ENCODE peak calls at places on chromosomes 1 and 21, in six cellular contexts. M, E, C, K, S and X are unnamed samples.

GRCh38 chr1:114334297-114334696 is 176.7 kb downstream of the TRIM33 start:
- DNase-seq in K (no peak), E (no peak), S (no peak), C (no peak), M (no peak), X (no peak)

GRCh38 chr1:192726820-192727504 is 81.9 kb upstream of the RGS2 start:
- DNase-seq in E (no peak), S (no peak), M (no peak), C (no peak), K (no peak), X (no peak)

GRCh38 chr1:154971341-154971998 is 923 bp upstream of the SHC1 start:
- DNase-seq in S (peak; percentile 61), K (no peak), M (no peak), C (no peak), E (no peak), X (no peak)

GRCh38 chr1:218323568-218324225 is 21.4 kb upstream of the TGFB2 start:
- DNase-seq in E (no peak), C (no peak), M (no peak), K (no peak), S (no peak), X (no peak)

GRCh38 chr1:222641269-222641948 is 23.5 kb downstream of the MIA3 start:
- DNase-seq in S (no peak), M (no peak), K (no peak), C (no peak), E (no peak), X (no peak)

GRCh38 chr1:238658766-238659165 is 727.6 kb upstream of the CHRM3 start:
- DNase-seq in S (no peak), K (no peak), C (no peak), M (peak; percentile 87), E (peak; percentile 79), X (no peak)

GRCh38 chr1:174726167-174726879 is 273.4 kb upstream of the CACYBP start:
- DNase-seq in C (no peak), M (peak; percentile 61), K (peak; percentile 39), S (no peak), E (peak; percentile 70), X (no peak)

GRCh38 chr1:48674641-48675040 is 102.0 kb downstream of the BEND5 start:
- DNase-seq in S (no peak), C (no peak), E (peak; percentile 63), K (no peak), M (peak; percentile 22), X (no peak)

GRCh38 chr1:198465201-198466144 is 75.0 kb downstream of the ATP6V1G3 start:
- DNase-seq in S (no peak), M (peak; percentile 82), E (peak; percentile 75), K (peak; percentile 55), C (no peak), X (no peak)

GRCh38 chr1:195200772-195201171 is 1407.5 kb downstream of the KCNT2 start:
- DNase-seq in C (no peak), M (no peak), K (no peak), S (no peak), E (no peak), X (no peak)

GRCh38 chr1:107442545-107442944 is 301.7 kb downstream of the NTNG1 start:
- DNase-seq in S (no peak), C (no peak), M (no peak), E (no peak), K (no peak), X (no peak)

GRCh38 chr1:204149635-204150565 is 1.9 kb downstream of the ETNK2 start:
- DNase-seq in S (peak; percentile 57), M (no peak), E (no peak), K (no peak), C (peak; percentile 30), X (no peak)

GRCh38 chr1:44655609-44656008 is 18.7 kb downstream of the TMEM53 start:
- DNase-seq in C (no peak), M (no peak), E (no peak), K (peak; percentile 56), S (no peak), X (no peak)

GRCh38 chr1:152052606-152053005 is 15.8 kb upstream of the S100A11 start:
- DNase-seq in C (peak; percentile 82), K (peak; percentile 92), M (peak; percentile 84), S (peak; percentile 89), E (peak; percentile 79), X (peak; percentile 86)

GRCh38 chr1:228140724-228141081 is 624 bp downstream of the GUK1 start:
- DNase-seq in C (no peak), M (no peak), S (no peak), E (no peak), K (no peak), X (no peak)

GRCh38 chr1:230382060-230382491 is 44.1 kb downstream of the PGBD5 start:
- DNase-seq in C (no peak), E (no peak), K (peak; percentile 53), M (no peak), S (no peak), X (no peak)

GRCh38 chr1:207321790-207322530 is 482 bp downstream of the CD55 start:
- DNase-seq in C (no peak), S (no peak), E (peak; percentile 35), K (no peak), M (peak; percentile 58), X (peak; percentile 19)

GRCh38 chr1:151371340-151371739 is 1.2 kb downstream of the SELENBP1 start:
- DNase-seq in K (no peak), M (peak; percentile 70), C (peak; percentile 61), S (peak; percentile 91), E (peak; percentile 60), X (peak; percentile 74)

GRCh38 chr1:22908880-22909426 is 63.7 kb downstream of the LACTBL1 start:
- DNase-seq in S (no peak), E (no peak), M (no peak), C (no peak), K (no peak), X (no peak)

GRCh38 chr21:15651172-15651571 is 78.6 kb upstream of the USP25 start:
- DNase-seq in K (no peak), C (no peak), S (no peak), M (peak; percentile 12), E (no peak), X (no peak)

GRCh38 chr21:26148834-26149354 is 21.7 kb downstream of the APP start:
- DNase-seq in E (peak; percentile 74), C (no peak), S (no peak), M (peak; percentile 83), K (peak; percentile 48), X (no peak)

GRCh38 chr1:56235909-56236510 is 343.4 kb downstream of the PLPP3 start:
- DNase-seq in E (no peak), M (peak; percentile 4), C (no peak), K (no peak), S (no peak), X (no peak)

GRCh38 chr1:51058863-51059262 is 43.2 kb upstream of the C1orf185 start:
- DNase-seq in S (no peak), M (peak; percentile 44), E (peak; percentile 14), C (no peak), K (peak; percentile 44), X (no peak)

GRCh38 chr1:109547412-109548320 is 749 bp upstream of the GNAI3 start:
- DNase-seq in M (peak; percentile 26), E (peak; percentile 31), S (no peak), K (peak; percentile 40), C (no peak), X (peak; percentile 62)

GRCh38 chr1:44327679-44328491 is 27.2 kb downstream of the ERI3 start:
- DNase-seq in K (no peak), E (peak; percentile 99), M (peak; percentile 100), C (peak; percentile 87), S (peak; percentile 92), X (peak; percentile 93)

GRCh38 chr1:2226525-2227340 is 1.4 kb upstream of the SKI start:
- DNase-seq in C (no peak), K (no peak), S (peak; percentile 24), E (no peak), M (no peak), X (peak; percentile 42)

GRCh38 chr1:181103404-181103803 is 14.9 kb downstream of the IER5 start:
- DNase-seq in E (no peak), S (no peak), C (no peak), M (no peak), K (no peak), X (no peak)

GRCh38 chr1:52633291-52633754 is 355 bp downstream of the SHISAL2A start:
- DNase-seq in K (peak; percentile 69), C (no peak), M (no peak), E (no peak), S (no peak), X (peak; percentile 52)
- H3K4me3 ChIP-seq in K (peak overlapping the region; percentile 52), C (peak overlapping the region; percentile 19), M (peak overlapping the region; percentile 33), E (no peak overlapping the region), S (peak overlapping the region; percentile 50), X (peak overlapping the region; percentile 39)

GRCh38 chr21:38813143-38813542 is 7.4 kb downstream of the ETS2 start:
- DNase-seq in C (no peak), E (no peak), M (no peak), K (no peak), S (no peak), X (no peak)
- H3K4me3 ChIP-seq in C (no peak overlapping the region), E (no peak overlapping the region), M (no peak overlapping the region), K (no peak overlapping the region), S (no peak overlapping the region), X (no peak overlapping the region)

DNA sequence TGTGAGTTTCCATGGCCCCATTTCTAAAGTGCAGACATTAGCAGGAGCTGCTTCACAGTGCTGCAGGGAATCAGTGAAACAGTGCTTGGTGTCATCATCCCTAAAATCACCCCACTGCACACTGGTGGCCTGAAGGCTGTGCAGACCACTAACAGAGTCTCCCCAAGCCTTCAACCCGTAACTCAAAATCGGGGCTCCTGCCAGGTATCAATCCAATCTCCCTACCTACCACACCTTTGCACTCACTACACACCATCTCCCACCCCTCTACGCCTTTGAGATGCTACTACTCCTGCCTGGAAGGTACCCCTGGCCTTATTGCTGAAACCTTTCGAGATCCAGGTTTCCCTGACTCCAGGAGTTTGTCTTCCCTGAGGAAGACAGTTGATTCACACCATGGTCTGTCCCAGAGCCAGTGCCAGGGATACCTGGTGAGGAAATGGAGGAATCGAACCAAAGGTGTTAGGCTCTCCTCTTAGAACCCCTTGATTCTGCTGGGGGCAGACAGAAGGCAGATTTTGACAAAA is 25.5 kb downstream of the SLC2A1 start:
- DNase-seq in E (no peak), C (no peak), S (no peak), K (no peak), M (no peak), X (no peak)
- H3K4me3 ChIP-seq in E (no peak overlapping the region), C (no peak overlapping the region), S (no peak overlapping the region), K (no peak overlapping the region), M (no peak overlapping the region), X (no peak overlapping the region)

DNA sequence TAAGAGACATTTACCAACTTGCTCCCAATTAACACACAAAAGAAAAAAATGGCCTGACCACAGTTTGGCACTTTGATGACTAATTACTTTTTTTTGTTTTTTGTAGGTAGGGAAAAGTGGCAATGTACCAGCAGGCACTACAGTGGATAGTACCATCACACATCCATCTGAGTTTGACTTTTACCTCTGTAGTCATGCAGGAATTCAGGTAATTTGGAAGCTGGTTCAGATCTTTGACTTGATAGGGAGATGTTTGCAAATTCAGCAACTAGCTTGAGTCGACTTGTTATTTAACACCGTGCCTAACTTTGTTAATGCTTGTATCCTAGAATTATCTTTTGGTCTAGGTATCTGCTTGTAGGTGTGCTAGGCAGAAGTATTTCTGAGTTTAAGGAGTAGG is 33.0 kb upstream of the AGO1 start:
- DNase-seq in C (no peak), M (no peak), E (no peak), S (no peak), K (no peak), X (no peak)
- H3K4me3 ChIP-seq in C (no peak overlapping the region), M (no peak overlapping the region), E (no peak overlapping the region), S (no peak overlapping the region), K (no peak overlapping the region), X (no peak overlapping the region)